ENCODE peak calls at places on chromosomes 12 and 14, in ten cellular contexts. O is GM23248, Y is IMR-90, G is OCI-LY7, D is HCT116, W is A549, N is astrocyte, Q is fibroblast of lung, P is PC-9, M is GM12878. A is an unnamed sample.

GRCh38 chr12:124044021-124044420 is 71.0 kb downstream of the ZNF664 start:
- DNase-seq in D (no peak), W (no peak), P (no peak), Y (no peak), G (no peak), Q (no peak), N (no peak), O (no peak), M (no peak), A (no peak)

GRCh38 chr12:121618659-121619233 is 7.6 kb upstream of the ORAI1 start:
- DNase-seq in D (no peak), Q (no peak), O (no peak), P (no peak), N (no peak), W (no peak), M (no peak), G (no peak), Y (no peak), A (no peak)

GRCh38 chr12:112839386-112839972 is 47.9 kb downstream of the RPH3A start:
- DNase-seq in G (no peak), Q (peak; percentile 87), P (peak; percentile 85), O (peak; percentile 41), Y (peak; percentile 47), M (no peak), N (peak; percentile 78), D (no peak), W (peak; percentile 99), A (no peak)

GRCh38 chr12:6277982-6278438 is 32.5 kb upstream of the PLEKHG6 start:
- DNase-seq in G (no peak), O (no peak), Q (no peak), Y (no peak), M (no peak), N (no peak), P (peak; percentile 76), W (peak; percentile 38), D (no peak), A (peak; percentile 59)

GRCh38 chr14:104818714-104819161 is 17.8 kb downstream of the ZBTB42 start:
- DNase-seq in W (no peak), O (no peak), G (no peak), Q (no peak), P (peak; percentile 11), N (no peak), Y (no peak), M (no peak), D (no peak), A (no peak)

GRCh38 chr12:2535583-2536187 is 259.1 kb upstream of the FKBP4 start:
- DNase-seq in N (no peak), O (peak; percentile 4), G (no peak), P (no peak), Q (no peak), D (no peak), W (no peak), Y (peak; percentile 20), M (no peak), A (no peak)

GRCh38 chr12:110741795-110742717 is 635 bp downstream of the PPP1CC start:
- DNase-seq in G (peak; percentile 57), D (no peak), O (peak; percentile 70), Q (peak; percentile 44), W (peak; percentile 29), P (no peak), N (no peak), Y (peak; percentile 42), M (no peak), A (peak; percentile 9)

GRCh38 chr12:9334964-9335363 is 126.8 kb upstream of the PZP start:
- DNase-seq in D (no peak), Y (no peak), W (no peak), G (no peak), P (no peak), Q (no peak), M (no peak), O (no peak), N (no peak), A (no peak)

GRCh38 chr12:12837025-12837872 is 24.1 kb downstream of the DDX47 start:
- DNase-seq in G (peak; percentile 41), O (peak; percentile 91), D (peak; percentile 67), P (peak; percentile 85), W (peak; percentile 81), Y (peak; percentile 84), Q (peak; percentile 81), N (peak; percentile 71), M (no peak), A (peak; percentile 27)

GRCh38 chr14:87041290-87042020 is 951.5 kb downstream of the GALC start:
- DNase-seq in Q (no peak), N (no peak), W (no peak), Y (no peak), M (no peak), P (no peak), G (peak; percentile 39), D (no peak), O (no peak), A (no peak)

DNA sequence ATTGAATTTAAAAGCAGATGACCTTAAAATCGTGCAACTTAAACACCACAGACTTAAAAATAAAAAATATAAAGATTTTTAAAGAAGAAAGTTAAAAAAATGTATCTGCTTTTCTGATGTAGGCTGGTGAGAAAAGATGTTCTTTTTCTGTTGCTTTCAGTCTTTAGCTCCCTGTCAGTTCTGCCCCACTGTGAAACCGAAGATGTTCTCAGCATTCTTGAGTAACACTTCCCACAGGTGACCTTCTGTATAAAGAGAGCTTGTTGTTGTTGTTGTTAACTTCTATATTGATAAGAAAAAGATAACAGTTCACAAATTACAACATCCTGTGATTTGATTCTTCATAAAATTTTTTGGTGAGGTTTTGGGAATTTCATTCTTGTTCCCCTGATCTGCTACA is 377.9 kb upstream of the RGS6 start:
- DNase-seq in D (no peak), Q (no peak), Y (no peak), N (no peak), P (no peak), M (peak; percentile 82), G (peak; percentile 51), O (no peak), W (no peak), A (peak; percentile 35)
- H3K4me2 ChIP-seq in D (no peak overlapping the region), Q (no peak overlapping the region), Y (no peak overlapping the region), N (no peak overlapping the region), P (no peak overlapping the region), M (peak overlapping the region; percentile 78), G (peak overlapping the region; percentile 73), O (no peak overlapping the region), W (no peak overlapping the region), A (peak overlapping the region; percentile 51)

GRCh38 chr12:52781399-52782082 is 4.4 kb upstream of the KRT76 start:
- DNase-seq in Q (no peak), G (no peak), M (no peak), N (no peak), O (no peak), D (no peak), Y (no peak), P (no peak), W (no peak), A (no peak)
- H3K4me2 ChIP-seq in Q (no peak overlapping the region), G (no peak overlapping the region), M (no peak overlapping the region), N (no peak overlapping the region), O (no peak overlapping the region), D (no peak overlapping the region), Y (no peak overlapping the region), P (no peak overlapping the region), W (no peak overlapping the region), A (no peak overlapping the region)

GRCh38 chr14:103709814-103710213 is 5.4 kb downstream of the XRCC3 start:
- DNase-seq in Y (no peak), N (no peak), D (no peak), P (no peak), W (no peak), O (no peak), M (no peak), Q (no peak), G (no peak), A (no peak)

GRCh38 chr14:103713304-103714062 is 1.8 kb downstream of the XRCC3 start:
- DNase-seq in G (peak; percentile 24), D (no peak), Q (no peak), M (no peak), Y (no peak), N (no peak), P (no peak), W (no peak), O (peak; percentile 44), A (no peak)

GRCh38 chr14:103712633-103713247 is 2.5 kb downstream of the XRCC3 start:
- DNase-seq in G (no peak), D (no peak), M (no peak), Q (no peak), O (no peak), Y (no peak), N (no peak), W (no peak), P (no peak), A (no peak)

GRCh38 chr14:103710771-103711392 is 4.4 kb downstream of the XRCC3 start:
- DNase-seq in Y (no peak), N (no peak), Q (no peak), O (no peak), P (no peak), D (no peak), M (no peak), G (no peak), W (no peak), A (no peak)

DNA sequence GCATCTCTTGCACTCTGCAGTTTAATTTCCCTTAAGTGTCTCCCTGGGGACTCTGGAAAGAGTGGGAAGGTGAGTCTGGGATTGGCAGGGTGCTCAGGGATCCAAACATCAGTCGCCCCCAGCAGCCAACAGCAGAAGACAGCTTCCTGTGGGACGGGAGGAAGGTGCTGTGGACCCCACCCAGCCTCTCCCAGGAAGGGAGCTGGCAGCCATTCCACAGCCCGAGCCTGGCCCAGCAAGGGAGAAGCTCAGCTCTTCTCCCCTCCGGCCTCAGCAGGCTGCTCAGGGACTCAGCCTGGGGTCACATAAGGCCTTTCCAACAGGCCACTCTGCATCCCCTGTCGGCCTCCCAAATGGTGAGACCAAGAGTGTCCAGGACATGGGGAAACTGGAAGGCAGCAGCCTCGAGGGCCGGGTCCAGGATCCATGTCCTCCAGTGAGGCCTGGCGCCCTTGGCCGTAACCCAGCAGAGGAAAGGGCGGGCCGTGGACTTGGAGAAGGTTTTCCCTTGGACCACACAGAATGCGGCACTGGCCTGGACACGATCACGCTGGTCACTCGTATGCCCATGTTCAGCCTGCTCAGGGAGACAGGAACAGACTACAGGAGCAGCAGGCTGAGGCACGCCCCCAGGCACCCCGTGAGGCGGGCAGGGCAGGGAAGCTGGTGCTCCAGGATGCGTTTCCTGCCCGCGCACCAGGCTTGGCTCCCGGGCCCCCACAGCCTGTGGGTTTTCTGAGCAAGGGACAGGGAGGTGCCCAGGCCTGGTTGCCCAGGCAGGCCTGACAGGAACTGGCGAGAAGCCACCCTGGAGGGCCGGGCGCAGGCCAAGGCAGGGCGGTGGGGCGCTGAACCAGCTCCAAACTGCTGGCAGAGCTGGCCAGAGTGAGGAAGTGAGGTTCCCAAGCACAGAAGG is 3.5 kb downstream of the XRCC3 start:
- DNase-seq in P (no peak), Q (no peak), Y (no peak), N (no peak), D (no peak), O (peak; percentile 41), G (no peak), W (no peak), M (no peak), A (no peak)
- H3K4me2 ChIP-seq in P (no peak overlapping the region), Q (no peak overlapping the region), Y (no peak overlapping the region), N (peak overlapping the region; percentile 34), D (no peak overlapping the region), O (no peak overlapping the region), G (peak overlapping the region; percentile 36), W (no peak overlapping the region), M (no peak overlapping the region), A (no peak overlapping the region)

GRCh38 chr12:78210494-78210860 is 379.8 kb downstream of the NAV3 start:
- DNase-seq in W (no peak), G (no peak), Y (no peak), O (no peak), P (no peak), N (peak; percentile 33), D (no peak), Q (peak; percentile 53), M (no peak), A (no peak)
- H3K4me2 ChIP-seq in W (no peak overlapping the region), G (no peak overlapping the region), Y (no peak overlapping the region), O (no peak overlapping the region), P (no peak overlapping the region), N (no peak overlapping the region), D (no peak overlapping the region), Q (no peak overlapping the region), M (no peak overlapping the region), A (no peak overlapping the region)

A was measured in MM.1S.